ENCODE peak calls at places on chromosome 12, in eight cellular contexts. One of them, this sample, is unnamed.

GRCh38 chr12:19095869-19096480 is 33.6 kb upstream of the PLEKHA5 start:
- DNase-seq in upper lobe of left lung: no peak
- DNase-seq in esophagus squamous epithelium: no peak
- DNase-seq in adrenal gland: no peak
- DNase-seq in IMR-90: peak; percentile 17
- DNase-seq in endothelial cell of umbilical vein: no peak
- DNase-seq in prostate gland: no peak
- DNase-seq in uterus: no peak
- DNase-seq in this sample: peak; percentile 34

GRCh38 chr12:89350661-89351488 is 1.4 kb downstream of the DUSP6 start:
- DNase-seq in IMR-90: no peak
- DNase-seq in adrenal gland: peak; percentile 21
- DNase-seq in prostate gland: no peak
- DNase-seq in upper lobe of left lung: no peak
- DNase-seq in esophagus squamous epithelium: no peak
- DNase-seq in uterus: no peak
- DNase-seq in endothelial cell of umbilical vein: peak; percentile 45
- DNase-seq in this sample: no peak

GRCh38 chr12:104742551-104742961 is 215.5 kb downstream of the SLC41A2 start:
- DNase-seq in esophagus squamous epithelium: no peak
- DNase-seq in prostate gland: no peak
- DNase-seq in endothelial cell of umbilical vein: no peak
- DNase-seq in IMR-90: no peak
- DNase-seq in uterus: no peak
- DNase-seq in upper lobe of left lung: no peak
- DNase-seq in adrenal gland: no peak
- DNase-seq in this sample: no peak

GRCh38 chr12:53735556-53735955 is 8.3 kb upstream of the CALCOCO1 start:
- DNase-seq in adrenal gland: no peak
- DNase-seq in IMR-90: no peak
- DNase-seq in esophagus squamous epithelium: no peak
- DNase-seq in endothelial cell of umbilical vein: no peak
- DNase-seq in prostate gland: peak; percentile 28
- DNase-seq in uterus: no peak
- DNase-seq in upper lobe of left lung: no peak
- DNase-seq in this sample: no peak

GRCh38 chr12:132657004-132657727 is 30.0 kb downstream of the POLE start:
- DNase-seq in upper lobe of left lung: no peak
- DNase-seq in esophagus squamous epithelium: no peak
- DNase-seq in endothelial cell of umbilical vein: no peak
- DNase-seq in adrenal gland: no peak
- DNase-seq in IMR-90: no peak
- DNase-seq in prostate gland: no peak
- DNase-seq in uterus: no peak
- DNase-seq in this sample: no peak

GRCh38 chr12:87995581-87996178 is 33.5 kb downstream of the C12orf50 start:
- DNase-seq in uterus: peak; percentile 22
- DNase-seq in endothelial cell of umbilical vein: peak; percentile 74
- DNase-seq in adrenal gland: peak; percentile 67
- DNase-seq in prostate gland: peak; percentile 33
- DNase-seq in upper lobe of left lung: peak; percentile 35
- DNase-seq in IMR-90: peak; percentile 73
- DNase-seq in esophagus squamous epithelium: no peak
- DNase-seq in this sample: peak; percentile 8

GRCh38 chr12:23204933-23205778 is 580.2 kb downstream of the ETNK1 start:
- DNase-seq in uterus: no peak
- DNase-seq in esophagus squamous epithelium: no peak
- DNase-seq in upper lobe of left lung: no peak
- DNase-seq in IMR-90: peak; percentile 67
- DNase-seq in endothelial cell of umbilical vein: peak; percentile 65
- DNase-seq in adrenal gland: no peak
- DNase-seq in prostate gland: no peak
- DNase-seq in this sample: peak; percentile 12

GRCh38 chr12:38890102-38890501 is 15.3 kb downstream of the CPNE8 start:
- DNase-seq in prostate gland: no peak
- DNase-seq in upper lobe of left lung: no peak
- DNase-seq in IMR-90: no peak
- DNase-seq in esophagus squamous epithelium: no peak
- DNase-seq in uterus: no peak
- DNase-seq in endothelial cell of umbilical vein: peak; percentile 39
- DNase-seq in adrenal gland: no peak
- DNase-seq in this sample: no peak

GRCh38 chr12:107379852-107380567 is 286.7 kb upstream of the CRY1 start:
- DNase-seq in IMR-90: peak; percentile 46
- DNase-seq in uterus: no peak
- DNase-seq in endothelial cell of umbilical vein: no peak
- DNase-seq in prostate gland: peak; percentile 59
- DNase-seq in upper lobe of left lung: no peak
- DNase-seq in esophagus squamous epithelium: no peak
- DNase-seq in adrenal gland: no peak
- DNase-seq in this sample: no peak

GRCh38 chr12:65019696-65020095 is 101.4 kb downstream of the WIF1 start:
- DNase-seq in upper lobe of left lung: no peak
- DNase-seq in IMR-90: no peak
- DNase-seq in prostate gland: no peak
- DNase-seq in esophagus squamous epithelium: no peak
- DNase-seq in uterus: no peak
- DNase-seq in adrenal gland: no peak
- DNase-seq in endothelial cell of umbilical vein: no peak
- DNase-seq in this sample: no peak

GRCh38 chr12:122171399-122171798 is 2.6 kb downstream of the IL31 start:
- DNase-seq in IMR-90: no peak
- DNase-seq in uterus: no peak
- DNase-seq in prostate gland: no peak
- DNase-seq in esophagus squamous epithelium: no peak
- DNase-seq in endothelial cell of umbilical vein: no peak
- DNase-seq in adrenal gland: no peak
- DNase-seq in upper lobe of left lung: no peak
- DNase-seq in this sample: no peak

GRCh38 chr12:31238764-31239387 is 87.1 kb downstream of the SINHCAF start:
- DNase-seq in adrenal gland: peak; percentile 69
- DNase-seq in upper lobe of left lung: peak; percentile 42
- DNase-seq in uterus: peak; percentile 36
- DNase-seq in IMR-90: peak; percentile 50
- DNase-seq in esophagus squamous epithelium: no peak
- DNase-seq in prostate gland: peak; percentile 64
- DNase-seq in endothelial cell of umbilical vein: peak; percentile 67
- DNase-seq in this sample: peak; percentile 70

GRCh38 chr12:78290606-78291345 is 460.1 kb downstream of the NAV3 start:
- DNase-seq in adrenal gland: no peak
- DNase-seq in uterus: no peak
- DNase-seq in endothelial cell of umbilical vein: no peak
- DNase-seq in IMR-90: peak; percentile 84
- DNase-seq in esophagus squamous epithelium: no peak
- DNase-seq in prostate gland: no peak
- DNase-seq in upper lobe of left lung: no peak
- DNase-seq in this sample: no peak

GRCh38 chr12:123363385-123363742 is 1.3 kb downstream of the SBNO1 start:
- DNase-seq in uterus: no peak
- DNase-seq in adrenal gland: no peak
- DNase-seq in prostate gland: no peak
- DNase-seq in endothelial cell of umbilical vein: no peak
- DNase-seq in upper lobe of left lung: no peak
- DNase-seq in IMR-90: peak; percentile 7
- DNase-seq in esophagus squamous epithelium: no peak
- DNase-seq in this sample: no peak

GRCh38 chr12:57766464-57767311 is at the start of gene CYP27B1:
- DNase-seq in prostate gland: no peak
- DNase-seq in esophagus squamous epithelium: no peak
- DNase-seq in uterus: no peak
- DNase-seq in IMR-90: peak; percentile 7
- DNase-seq in upper lobe of left lung: peak; percentile 82
- DNase-seq in endothelial cell of umbilical vein: no peak
- DNase-seq in adrenal gland: no peak
- DNase-seq in this sample: no peak

GRCh38 chr12:57242691-57243454 is 8.1 kb downstream of the STAC3 start:
- DNase-seq in IMR-90: peak; percentile 35
- DNase-seq in adrenal gland: no peak
- DNase-seq in prostate gland: no peak
- DNase-seq in upper lobe of left lung: no peak
- DNase-seq in esophagus squamous epithelium: no peak
- DNase-seq in endothelial cell of umbilical vein: peak; percentile 53
- DNase-seq in uterus: no peak
- DNase-seq in this sample: no peak

GRCh38 chr12:11865835-11866234 is 204.9 kb upstream of the BCL2L14 start:
- DNase-seq in endothelial cell of umbilical vein: no peak
- DNase-seq in uterus: no peak
- DNase-seq in prostate gland: no peak
- DNase-seq in esophagus squamous epithelium: no peak
- DNase-seq in IMR-90: no peak
- DNase-seq in upper lobe of left lung: no peak
- DNase-seq in adrenal gland: no peak
- DNase-seq in this sample: no peak

GRCh38 chr12:9669019-9669326 is 540 bp upstream of the CLEC2D start:
- DNase-seq in upper lobe of left lung: no peak
- DNase-seq in IMR-90: no peak
- DNase-seq in prostate gland: no peak
- DNase-seq in endothelial cell of umbilical vein: no peak
- DNase-seq in esophagus squamous epithelium: no peak
- DNase-seq in uterus: no peak
- DNase-seq in adrenal gland: no peak
- DNase-seq in this sample: no peak

GRCh38 chr12:126807312-126807711 is 1459.7 kb upstream of the TMEM132C start:
- DNase-seq in adrenal gland: no peak
- DNase-seq in IMR-90: no peak
- DNase-seq in upper lobe of left lung: no peak
- DNase-seq in uterus: no peak
- DNase-seq in prostate gland: no peak
- DNase-seq in endothelial cell of umbilical vein: no peak
- DNase-seq in esophagus squamous epithelium: no peak
- DNase-seq in this sample: no peak

GRCh38 chr12:80099259-80099658 is at the start of gene OTOGL:
- DNase-seq in esophagus squamous epithelium: no peak
- DNase-seq in endothelial cell of umbilical vein: peak; percentile 71
- DNase-seq in IMR-90: peak; percentile 26
- DNase-seq in adrenal gland: no peak
- DNase-seq in uterus: no peak
- DNase-seq in upper lobe of left lung: no peak
- DNase-seq in prostate gland: no peak
- DNase-seq in this sample: no peak

GRCh38 chr12:26274441-26275312 is 79.3 kb downstream of the SSPN start:
- DNase-seq in adrenal gland: peak; percentile 90
- DNase-seq in prostate gland: peak; percentile 85
- DNase-seq in uterus: peak; percentile 95
- DNase-seq in upper lobe of left lung: peak; percentile 91
- DNase-seq in IMR-90: peak; percentile 100
- DNase-seq in endothelial cell of umbilical vein: peak; percentile 98
- DNase-seq in esophagus squamous epithelium: peak; percentile 49
- DNase-seq in this sample: peak; percentile 69
- TF ChIP-seq POLR2A in adrenal gland: peak; percentile 39
- TF ChIP-seq POLR2A in prostate gland: no peak
- TF ChIP-seq POLR2A in uterus: peak; percentile 21
- TF ChIP-seq POLR2A in upper lobe of left lung: peak; percentile 65
- TF ChIP-seq POLR2A in IMR-90: no peak
- TF ChIP-seq POLR2A in endothelial cell of umbilical vein: peak; percentile 57
- TF ChIP-seq POLR2A in esophagus squamous epithelium: no peak
- TF ChIP-seq POLR2A in this sample: peak; percentile 12

DNA sequence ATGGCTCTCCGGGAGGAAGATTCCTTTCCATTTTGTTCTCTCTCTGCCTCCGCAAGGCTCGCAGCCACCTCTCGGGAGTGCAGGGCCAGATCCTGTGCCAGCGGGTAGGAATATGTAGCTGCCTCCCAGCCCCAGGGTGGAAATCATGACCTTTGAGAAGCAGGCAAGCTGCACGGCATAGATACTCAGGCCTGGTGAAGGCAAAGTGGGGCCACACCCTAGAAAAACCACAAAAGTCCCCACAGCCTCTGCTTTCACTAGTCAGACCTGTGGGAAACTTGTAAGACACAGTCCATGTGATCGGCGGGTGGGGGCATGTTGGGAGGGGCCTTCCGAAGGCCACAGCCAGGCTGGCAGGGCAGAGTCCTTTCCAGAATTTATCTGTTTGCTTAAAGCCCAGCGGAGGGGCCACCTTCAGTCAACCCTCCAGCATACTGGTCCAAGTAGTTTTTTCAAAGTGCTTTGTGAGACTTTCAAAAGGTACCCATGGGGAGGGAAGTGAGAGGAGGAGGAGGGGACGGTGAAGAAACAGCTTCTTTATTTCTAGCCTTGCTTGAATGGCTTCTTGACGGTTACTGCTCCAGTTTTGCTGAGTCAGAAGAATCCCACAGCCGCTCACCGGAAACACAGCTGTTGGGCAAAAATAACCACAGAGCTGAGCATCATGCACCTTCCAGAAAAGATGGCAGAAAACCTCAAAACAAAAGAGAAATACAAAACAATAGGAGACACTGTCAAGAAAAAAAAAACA is at the start of gene MAP1LC3B2:
- DNase-seq in prostate gland: peak; percentile 72
- DNase-seq in upper lobe of left lung: peak; percentile 88
- DNase-seq in adrenal gland: peak; percentile 35
- DNase-seq in IMR-90: peak; percentile 39
- DNase-seq in uterus: no peak
- DNase-seq in esophagus squamous epithelium: peak; percentile 68
- DNase-seq in endothelial cell of umbilical vein: no peak
- DNase-seq in this sample: peak; percentile 83
- TF ChIP-seq POLR2A in prostate gland: no peak
- TF ChIP-seq POLR2A in upper lobe of left lung: peak; percentile 11
- TF ChIP-seq POLR2A in adrenal gland: no peak
- TF ChIP-seq POLR2A in IMR-90: no peak
- TF ChIP-seq POLR2A in uterus: no peak
- TF ChIP-seq POLR2A in esophagus squamous epithelium: no peak
- TF ChIP-seq POLR2A in endothelial cell of umbilical vein: no peak
- TF ChIP-seq POLR2A in this sample: no peak

GRCh38 chr12:96906849-96907664 is at the start of gene NEDD1:
- DNase-seq in IMR-90: peak; percentile 67
- DNase-seq in prostate gland: peak; percentile 73
- DNase-seq in adrenal gland: peak; percentile 80
- DNase-seq in uterus: peak; percentile 84
- DNase-seq in upper lobe of left lung: peak; percentile 90
- DNase-seq in esophagus squamous epithelium: no peak
- DNase-seq in endothelial cell of umbilical vein: peak; percentile 82
- DNase-seq in this sample: peak; percentile 80
- TF ChIP-seq POLR2A in IMR-90: peak; percentile 53
- TF ChIP-seq POLR2A in prostate gland: peak; percentile 78
- TF ChIP-seq POLR2A in adrenal gland: no peak
- TF ChIP-seq POLR2A in uterus: peak; percentile 58
- TF ChIP-seq POLR2A in upper lobe of left lung: peak; percentile 86
- TF ChIP-seq POLR2A in esophagus squamous epithelium: no peak
- TF ChIP-seq POLR2A in endothelial cell of umbilical vein: peak; percentile 86
- TF ChIP-seq POLR2A in this sample: peak; percentile 65

DNA sequence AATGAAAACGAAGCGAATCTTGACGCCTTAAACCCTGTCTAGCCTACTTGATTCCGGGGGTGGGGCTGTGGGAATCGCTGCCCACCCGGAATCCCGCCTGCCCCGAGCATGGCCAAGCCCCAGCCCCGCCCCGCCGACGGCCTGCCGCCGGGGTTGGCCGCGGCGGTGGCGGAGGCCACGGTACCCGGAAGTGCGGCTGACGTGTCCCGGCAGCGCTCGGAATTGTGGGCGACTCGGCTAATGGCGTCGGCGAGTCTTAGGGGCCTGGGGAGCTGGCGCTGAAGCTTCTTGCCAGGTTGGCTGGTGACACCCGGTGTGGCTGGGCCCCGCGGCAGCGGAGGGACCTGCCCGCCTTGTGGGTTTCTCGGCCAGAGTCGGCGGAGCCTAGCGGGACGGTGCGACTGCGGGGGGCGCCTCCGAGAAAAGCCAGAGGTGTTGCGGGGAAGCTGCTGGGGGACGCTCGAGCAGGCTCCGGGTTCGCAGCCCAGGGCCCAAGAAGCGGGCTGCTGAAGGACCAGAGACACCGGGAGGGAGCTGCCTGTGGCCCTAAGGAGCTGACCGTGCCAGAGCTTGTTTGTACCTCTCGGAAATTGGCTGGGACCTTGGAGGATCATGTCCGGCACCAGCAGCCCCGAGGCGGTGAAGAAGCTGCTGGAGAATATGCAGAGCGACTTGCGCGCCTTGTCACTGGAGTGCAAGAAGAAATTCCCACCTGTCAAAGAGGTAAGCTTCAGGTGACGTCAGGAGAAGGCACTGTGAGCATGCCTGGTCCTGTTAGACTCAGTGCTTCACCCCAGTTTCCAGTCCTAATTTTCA is at the start of gene MON2:
- DNase-seq in esophagus squamous epithelium: peak; percentile 26
- DNase-seq in uterus: peak; percentile 82
- DNase-seq in endothelial cell of umbilical vein: peak; percentile 89
- DNase-seq in adrenal gland: peak; percentile 86
- DNase-seq in IMR-90: peak; percentile 78
- DNase-seq in upper lobe of left lung: peak; percentile 92
- DNase-seq in prostate gland: peak; percentile 85
- DNase-seq in this sample: peak; percentile 92
- TF ChIP-seq POLR2A in esophagus squamous epithelium: no peak
- TF ChIP-seq POLR2A in uterus: peak; percentile 58
- TF ChIP-seq POLR2A in endothelial cell of umbilical vein: peak; percentile 92
- TF ChIP-seq POLR2A in adrenal gland: peak; percentile 50
- TF ChIP-seq POLR2A in IMR-90: peak; percentile 93
- TF ChIP-seq POLR2A in upper lobe of left lung: peak; percentile 85
- TF ChIP-seq POLR2A in prostate gland: peak; percentile 77
- TF ChIP-seq POLR2A in this sample: peak; percentile 85

This sample was measured in H54.